ENCODE peak calls at places on chromosomes 12 and 14, in eight cellular contexts. E is coronary artery, P is tibial artery, D is choroid plexus epithelial cell, N is upper lobe of left lung, Y is transverse colon, G is AG04450, R is fibroblast of pulmonary artery. Z is an unnamed sample.

GRCh38 chr12:81143057-81143456 is 65.2 kb downstream of the ACSS3 start:
- DNase-seq in E (no peak), P (no peak), D (no peak), N (peak; percentile 36), Y (no peak), G (no peak), R (no peak), Z (no peak)

GRCh38 chr12:29783773-29784666 is at the start of gene TMTC1:
- DNase-seq in E (peak; percentile 78), P (peak; percentile 84), D (peak; percentile 70), N (peak; percentile 32), Y (peak; percentile 45), G (no peak), R (peak; percentile 71), Z (peak; percentile 58)

GRCh38 chr12:64318605-64319004 is 72.0 kb downstream of the C12orf56 start:
- DNase-seq in E (no peak), P (no peak), D (peak; percentile 73), N (peak; percentile 28), Y (no peak), G (no peak), R (peak; percentile 80), Z (peak; percentile 44)

GRCh38 chr12:79547735-79548347 is 142.9 kb downstream of the PAWR start:
- DNase-seq in E (no peak), P (no peak), D (peak; percentile 89), N (no peak), Y (peak; percentile 43), G (no peak), R (peak; percentile 79), Z (peak; percentile 74)

GRCh38 chr14:53608369-53608768 is 348.3 kb downstream of the BMP4 start:
- DNase-seq in E (no peak), P (no peak), D (no peak), N (no peak), Y (peak; percentile 64), G (no peak), R (no peak), Z (peak; percentile 25)

GRCh38 chr12:102948941-102949352 is 8.5 kb upstream of the ASCL1 start:
- DNase-seq in E (no peak), P (no peak), D (peak; percentile 64), N (no peak), Y (peak; percentile 26), G (peak; percentile 3), R (peak; percentile 54), Z (peak; percentile 40)

GRCh38 chr12:12997734-12998133 is 2.3 kb downstream of the HEBP1 start:
- DNase-seq in E (no peak), P (no peak), D (no peak), N (no peak), Y (no peak), G (no peak), R (no peak), Z (no peak)

GRCh38 chr12:6089041-6089823 is 35.2 kb downstream of the VWF start:
- DNase-seq in E (no peak), P (peak; percentile 23), D (peak; percentile 31), N (peak; percentile 19), Y (peak; percentile 22), G (no peak), R (no peak), Z (peak; percentile 60)

GRCh38 chr12:123064885-123065619 is 84.6 kb downstream of the ARL6IP4 start:
- DNase-seq in E (no peak), P (no peak), D (no peak), N (no peak), Y (no peak), G (no peak), R (no peak), Z (no peak)

GRCh38 chr14:99257673-99258221 is 14.2 kb downstream of the BCL11B start:
- DNase-seq in E (no peak), P (peak; percentile 54), D (no peak), N (no peak), Y (no peak), G (no peak), R (no peak), Z (no peak)

GRCh38 chr14:61854898-61855297 is 92.7 kb downstream of the SNAPC1 start:
- DNase-seq in E (no peak), P (no peak), D (no peak), N (no peak), Y (no peak), G (no peak), R (no peak), Z (no peak)

GRCh38 chr12:132218915-132219314 is 74.7 kb downstream of the NOC4L start:
- DNase-seq in E (no peak), P (no peak), D (peak; percentile 14), N (no peak), Y (no peak), G (no peak), R (no peak), Z (no peak)

GRCh38 chr12:93459097-93459496 is 8.2 kb upstream of the MRPL42 start:
- DNase-seq in E (no peak), P (no peak), D (no peak), N (no peak), Y (no peak), G (no peak), R (no peak), Z (no peak)

GRCh38 chr14:51242545-51243490 is 2.8 kb downstream of the TMX1 start:
- DNase-seq in E (no peak), P (no peak), D (no peak), N (no peak), Y (no peak), G (no peak), R (no peak), Z (peak; percentile 6)
- H3K4me3 ChIP-seq in E (no peak overlapping the region), P (no peak overlapping the region), D (no peak overlapping the region), N (no peak overlapping the region), Y (no peak overlapping the region), G (no peak overlapping the region), R (no peak overlapping the region), Z (no peak overlapping the region)

GRCh38 chr12:56633465-56634241 is 3.5 kb upstream of the BAZ2A start:
- DNase-seq in E (no peak), P (no peak), D (no peak), N (no peak), Y (no peak), G (no peak), R (no peak), Z (no peak)

GRCh38 chr12:56632701-56633464 is 2.8 kb upstream of the BAZ2A start:
- DNase-seq in E (no peak), P (no peak), D (peak; percentile 9), N (no peak), Y (no peak), G (no peak), R (no peak), Z (peak; percentile 28)

GRCh38 chr12:56634242-56634836 is 4.2 kb upstream of the BAZ2A start:
- DNase-seq in E (no peak), P (peak; percentile 87), D (peak; percentile 18), N (peak; percentile 92), Y (peak; percentile 77), G (no peak), R (no peak), Z (no peak)

GRCh38 chr12:56630180-56630632 is at the start of gene BAZ2A:
- DNase-seq in E (peak; percentile 90), P (peak; percentile 92), D (peak; percentile 84), N (peak; percentile 95), Y (peak; percentile 93), G (peak; percentile 33), R (peak; percentile 79), Z (peak; percentile 67)

GRCh38 chr12:56631790-56632700 is 1.9 kb upstream of the BAZ2A start:
- DNase-seq in E (no peak), P (peak; percentile 87), D (peak; percentile 39), N (peak; percentile 93), Y (peak; percentile 89), G (no peak), R (peak; percentile 43), Z (peak; percentile 37)
- H3K4me3 ChIP-seq in E (peak overlapping the region; percentile 96), P (peak overlapping the region; percentile 63), D (peak overlapping the region; percentile 30), N (peak overlapping the region; percentile 76), Y (no peak overlapping the region), G (peak overlapping the region; percentile 44), R (peak overlapping the region; percentile 82), Z (peak overlapping the region; percentile 1)

GRCh38 chr12:76030378-76031080 is 1.0 kb downstream of the PHLDA1 start:
- DNase-seq in E (no peak), P (peak; percentile 72), D (peak; percentile 71), N (peak; percentile 34), Y (peak; percentile 24), G (no peak), R (peak; percentile 61), Z (peak; percentile 33)

GRCh38 chr12:76029982-76030377 is 1.6 kb downstream of the PHLDA1 start:
- DNase-seq in E (no peak), P (no peak), D (peak; percentile 62), N (no peak), Y (no peak), G (no peak), R (peak; percentile 74), Z (peak; percentile 51)

GRCh38 chr12:76032043-76032981 is 736 bp upstream of the PHLDA1 start:
- DNase-seq in E (peak; percentile 87), P (peak; percentile 76), D (peak; percentile 74), N (peak; percentile 44), Y (peak; percentile 30), G (no peak), R (peak; percentile 75), Z (peak; percentile 71)

GRCh38 chr12:76031414-76032042 is at the start of gene PHLDA1:
- DNase-seq in E (peak; percentile 96), P (peak; percentile 96), D (peak; percentile 99), N (peak; percentile 93), Y (peak; percentile 91), G (peak; percentile 97), R (peak; percentile 98), Z (peak; percentile 97)

GRCh38 chr12:76031081-76031413 is 529 bp downstream of the PHLDA1 start:
- DNase-seq in E (peak; percentile 78), P (no peak), D (peak; percentile 82), N (no peak), Y (no peak), G (no peak), R (no peak), Z (no peak)
- H3K4me3 ChIP-seq in E (peak overlapping the region; percentile 78), P (peak overlapping the region; percentile 83), D (peak overlapping the region; percentile 97), N (peak overlapping the region; percentile 73), Y (peak overlapping the region; percentile 76), G (peak overlapping the region; percentile 98), R (peak overlapping the region; percentile 94), Z (peak overlapping the region; percentile 94)

GRCh38 chr14:28119849-28120248 is 646.7 kb upstream of the FOXG1 start:
- DNase-seq in E (no peak), P (no peak), D (no peak), N (no peak), Y (no peak), G (no peak), R (no peak), Z (no peak)

GRCh38 chr14:28116716-28117115 is 649.9 kb upstream of the FOXG1 start:
- DNase-seq in E (no peak), P (no peak), D (no peak), N (no peak), Y (no peak), G (no peak), R (no peak), Z (no peak)

DNA sequence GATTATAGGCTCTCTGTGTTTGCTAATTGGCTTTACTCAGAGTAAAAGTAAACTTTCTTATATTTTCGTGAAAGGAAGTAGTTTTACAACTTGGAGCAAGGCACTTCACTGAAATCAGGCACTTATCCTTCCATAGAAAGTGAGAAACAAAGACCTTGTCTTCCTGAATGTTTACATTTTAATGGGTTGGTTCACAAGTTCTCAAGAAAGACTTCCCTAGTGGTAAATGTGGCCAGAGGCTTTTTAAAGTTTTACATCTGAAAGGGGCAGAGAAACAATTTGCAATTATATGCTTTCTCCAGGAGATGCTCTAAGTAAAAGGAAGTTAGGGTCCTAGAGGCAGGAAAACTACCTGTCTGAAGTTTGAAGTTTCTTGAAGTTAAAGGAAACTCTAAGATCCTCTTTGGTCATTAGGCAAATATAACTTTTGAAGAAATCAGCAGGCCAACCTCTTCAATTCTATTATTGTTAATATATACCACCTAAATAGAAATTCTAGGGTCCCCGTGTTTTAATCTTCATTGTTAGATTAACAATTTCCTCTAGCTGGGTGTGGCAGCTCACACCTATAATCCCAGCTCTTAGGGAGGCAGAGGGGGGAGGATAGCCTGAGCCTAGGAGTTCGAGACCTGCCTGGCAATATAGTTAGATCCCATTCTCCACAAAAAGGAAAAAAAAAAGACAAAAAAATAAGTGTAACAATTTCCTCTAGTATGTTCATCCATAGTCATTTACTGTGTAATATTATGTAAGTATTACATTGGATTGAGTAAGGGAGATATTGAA is 644.9 kb upstream of the FOXG1 start:
- DNase-seq in E (no peak), P (no peak), D (no peak), N (no peak), Y (no peak), G (no peak), R (no peak), Z (no peak)
- H3K4me3 ChIP-seq in E (no peak overlapping the region), P (no peak overlapping the region), D (no peak overlapping the region), N (no peak overlapping the region), Y (no peak overlapping the region), G (no peak overlapping the region), R (no peak overlapping the region), Z (no peak overlapping the region)

Z was measured in fibroblast of mammary gland.